ENCODE peak calls at places on chromosomes 11 and 22, in nine cellular contexts. A is fibroblast of the aortic adventitia; K is AML-193; Y is choroid plexus epithelial cell; U is stimulated activated naive CD8-positive, alpha-beta T cell treated with anti-CD3 and anti-CD28 coated beads, Interleukin-15, Interleukin-2, amounts not matched to agents 100 U/mL and 50 U/mL, for 24 hours; L is activated T-cell treated with anti-CD3 and anti-CD28 coated beads, Interleukin-2, amount 50 U/mL, for 24 hours; R is kidney tubule cell; J is fibroblast of lung; V is iris pigment epithelial cell. P is an unnamed sample.

GRCh38 chr11:13462311-13462927 is 603 bp downstream of the BTBD10 start:
- DNase-seq in K (peak), V (peak), J (peak), R (peak), A (peak), L (no peak), U (peak), Y (no peak), P (peak)

GRCh38 chr11:66326261-66327111 is 9.6 kb upstream of the CD248 start:
- DNase-seq in A (peak), U (no peak), L (peak), V (no peak), K (no peak), Y (peak), J (peak), R (peak), P (no peak)

GRCh38 chr11:27410301-27410700 is 47.3 kb upstream of the CCDC34 start:
- DNase-seq in K (no peak), U (no peak), R (no peak), A (no peak), L (no peak), Y (no peak), J (peak), V (no peak), P (no peak)

GRCh38 chr11:33622806-33623205 is 77.8 kb downstream of the C11orf91 start:
- DNase-seq in V (no peak), J (no peak), U (no peak), R (no peak), K (no peak), A (no peak), Y (no peak), L (no peak), P (no peak)

GRCh38 chr11:134544095-134544815 is 132.2 kb upstream of the B3GAT1 start:
- DNase-seq in K (no peak), U (no peak), V (no peak), R (no peak), Y (no peak), A (no peak), J (no peak), L (no peak), P (no peak)

GRCh38 chr11:3123761-3124733 is 41.1 kb downstream of the OSBPL5 start:
- DNase-seq in R (peak), L (no peak), K (peak), U (no peak), A (peak), V (peak), Y (peak), J (peak), P (peak)

GRCh38 chr11:75150079-75150478 is 828 bp upstream of the SLCO2B1 start:
- DNase-seq in V (no peak), K (no peak), J (no peak), U (no peak), Y (no peak), L (no peak), A (no peak), R (no peak), P (no peak)

GRCh38 chr11:62602141-62603071 is 741 bp upstream of the MTA2 start:
- DNase-seq in L (no peak), J (peak), V (peak), K (no peak), R (no peak), A (peak), Y (peak), U (no peak), P (peak)

GRCh38 chr11:73875380-73875779 is 1.3 kb downstream of the COA4 start:
- DNase-seq in V (no peak), R (no peak), A (no peak), L (no peak), U (no peak), Y (no peak), K (no peak), J (no peak), P (no peak)

GRCh38 chr11:45964911-45965389 is 42.5 kb downstream of the LARGE2 start:
- DNase-seq in V (peak), R (peak), Y (peak), U (peak), L (peak), K (peak), J (peak), A (peak), P (no peak)

GRCh38 chr22:30609260-30610185 is 2.5 kb downstream of the TCN2 start:
- DNase-seq in K (peak), L (no peak), U (peak), V (peak), Y (peak), R (peak), J (peak), A (peak), P (peak)

GRCh38 chr11:66607126-66607834 is 9.2 kb upstream of the RBM14 start:
- DNase-seq in A (peak), R (peak), U (no peak), K (no peak), L (no peak), V (peak), J (peak), Y (peak), P (peak)

GRCh38 chr11:787084-787675 is 2.7 kb downstream of the CEND1 start:
- DNase-seq in U (no peak), Y (no peak), J (no peak), L (no peak), R (no peak), A (no peak), V (no peak), K (no peak), P (no peak)

GRCh38 chr22:28155808-28156207 is 236.8 kb upstream of the PITPNB start:
- DNase-seq in J (peak), U (no peak), L (no peak), K (no peak), Y (no peak), A (peak), R (no peak), V (peak), P (no peak)

GRCh38 chr11:77082838-77083552 is 16.2 kb downstream of the CAPN5 start:
- DNase-seq in R (peak), Y (peak), A (peak), U (peak), K (peak), V (peak), J (peak), L (peak), P (peak)

GRCh38 chr11:126426820-126427749 is 71.6 kb downstream of the ST3GAL4 start:
- DNase-seq in L (no peak), J (no peak), K (no peak), U (no peak), V (no peak), Y (no peak), R (peak), A (no peak), P (no peak)

GRCh38 chr11:95788921-95789505 is 569 bp downstream of the FAM76B start:
- DNase-seq in Y (peak), R (no peak), U (peak), K (no peak), J (peak), A (peak), L (no peak), V (peak), P (peak)

GRCh38 chr11:70532728-70533127 is 134.4 kb downstream of the CTTN start:
- DNase-seq in A (no peak), Y (no peak), L (no peak), U (no peak), V (no peak), J (no peak), R (no peak), K (no peak), P (no peak)

GRCh38 chr11:102357116-102357515 is 10.1 kb downstream of the BIRC2 start:
- DNase-seq in R (no peak), A (no peak), Y (no peak), L (no peak), V (no peak), K (no peak), U (no peak), J (no peak), P (no peak)

GRCh38 chr11:116044946-116045345 is 540.7 kb upstream of the CADM1 start:
- DNase-seq in V (no peak), K (no peak), U (no peak), R (no peak), Y (no peak), A (no peak), J (no peak), L (no peak), P (no peak)

GRCh38 chr11:122114976-122115375 is 1.0 kb downstream of the BLID start:
- DNase-seq in J (no peak), L (no peak), Y (no peak), U (no peak), A (no peak), V (no peak), K (no peak), R (no peak), P (no peak)

GRCh38 chr11:72007587-72007986 is 8.9 kb downstream of the IL18BP start:
- DNase-seq in V (no peak), U (no peak), L (peak), J (no peak), K (no peak), Y (no peak), A (no peak), R (no peak), P (no peak)

GRCh38 chr22:25228822-25229221 is 9.4 kb downstream of the CRYBB2 start:
- DNase-seq in L (no peak), J (no peak), K (no peak), R (no peak), U (no peak), A (no peak), V (no peak), Y (no peak), P (no peak)

GRCh38 chr11:61907871-61908729 is 9.3 kb downstream of the RAB3IL1 start:
- DNase-seq in J (no peak), U (no peak), V (no peak), Y (no peak), A (no peak), L (no peak), K (no peak), R (no peak), P (no peak)

GRCh38 chr22:47213571-47214230 is 451.3 kb downstream of the TBC1D22A start:
- DNase-seq in U (peak), K (peak), J (peak), R (peak), V (peak), A (peak), L (peak), Y (peak), P (peak)

GRCh38 chr11:19460718-19461405 is 220.1 kb upstream of the E2F8 start:
- DNase-seq in J (peak), Y (peak), U (no peak), V (no peak), R (peak), K (no peak), A (peak), L (no peak), P (no peak)

GRCh38 chr11:8043756-8044155 is 37.3 kb upstream of the TUB start:
- DNase-seq in R (no peak), K (no peak), A (peak), U (no peak), J (no peak), L (no peak), Y (no peak), V (no peak), P (no peak)

GRCh38 chr11:98062714-98063113 is 958.0 kb upstream of the CNTN5 start:
- DNase-seq in J (no peak), L (no peak), V (no peak), Y (no peak), A (no peak), U (no peak), R (no peak), K (no peak), P (no peak)

GRCh38 chr11:8913961-8914660 is 3.1 kb downstream of the AKIP1 start:
- DNase-seq in L (peak), J (peak), R (peak), Y (peak), A (peak), K (peak), V (peak), U (peak), P (peak)

GRCh38 chr11:56841210-56841810 is 92.8 kb upstream of the OR9G4 start:
- DNase-seq in L (no peak), K (peak), R (peak), J (peak), Y (peak), A (peak), V (peak), U (peak), P (no peak)

GRCh38 chr11:118088531-118088930 is 1.8 kb upstream of the SMIM35 start:
- DNase-seq in U (no peak), R (peak), K (peak), Y (peak), A (no peak), J (no peak), L (no peak), V (peak), P (peak)

GRCh38 chr11:70910835-70911234 is 341.5 kb downstream of the SHANK2 start:
- DNase-seq in U (no peak), A (no peak), J (no peak), R (no peak), V (no peak), K (no peak), Y (no peak), L (no peak), P (no peak)

GRCh38 chr22:48044484-48045060 is 1282.1 kb downstream of the TBC1D22A start:
- DNase-seq in A (no peak), U (no peak), V (no peak), J (no peak), R (no peak), Y (no peak), L (no peak), K (no peak), P (no peak)

GRCh38 chr11:107858217-107859070 is at the start of gene SLC35F2:
- DNase-seq in J (peak), K (no peak), L (peak), V (peak), Y (peak), A (peak), R (peak), U (peak), P (peak)

GRCh38 chr11:66934971-66935779 is 23.0 kb downstream of the PC start:
- DNase-seq in U (no peak), A (peak), K (no peak), Y (peak), L (no peak), V (peak), J (peak), R (no peak), P (no peak)

GRCh38 chr22:38799265-38800002 is 5.5 kb upstream of the DNAL4 start:
- DNase-seq in K (no peak), V (no peak), R (peak), Y (no peak), A (peak), U (no peak), J (no peak), L (no peak), P (no peak)

GRCh38 chr22:32411388-32411787 is 659 bp downstream of the RTCB start:
- DNase-seq in A (peak), K (no peak), V (peak), R (peak), J (peak), Y (peak), U (no peak), L (no peak), P (no peak)

GRCh38 chr11:16572946-16573345 is 165.5 kb upstream of the C11orf58 start:
- DNase-seq in R (no peak), J (no peak), A (no peak), L (no peak), K (no peak), Y (no peak), U (no peak), V (no peak), P (no peak)

GRCh38 chr22:23815781-23816551 is 22.8 kb downstream of the DERL3 start:
- DNase-seq in A (no peak), J (no peak), R (no peak), L (no peak), U (no peak), V (no peak), K (no peak), Y (no peak), P (no peak)

P was measured in Peyer's patch.